ENCODE peak calls at places on chromosomes 7 and 10, in seven cellular contexts. H is fibroblast of pulmonary artery; J is MM.1S; P is CD4-positive, alpha-beta T cell; R is GM12865; B is HS-27A; N is mesenteric fat pad. W is an unnamed sample.

GRCh38 chr10:5840314-5841307 is 27.4 kb upstream of the GDI2 start:
- DNase-seq in J (no peak), H (peak; percentile 38), R (peak; percentile 88), P (no peak), N (no peak), B (no peak), W (peak; percentile 78)

GRCh38 chr10:90148121-90148855 is 446.9 kb downstream of the KIF20B start:
- DNase-seq in H (peak; percentile 70), N (no peak), R (peak; percentile 43), P (no peak), B (no peak), J (peak; percentile 50), W (peak; percentile 83)

GRCh38 chr10:29947701-29948060 is 111.7 kb downstream of the JCAD start:
- DNase-seq in B (no peak), H (no peak), R (no peak), P (no peak), J (no peak), N (no peak), W (no peak)

GRCh38 chr7:47639495-47640110 is 57.7 kb upstream of the TNS3 start:
- DNase-seq in P (no peak), B (no peak), H (no peak), R (no peak), J (no peak), N (no peak), W (no peak)

GRCh38 chr7:45088821-45089313 is at the start of gene NACAD:
- DNase-seq in B (no peak), R (no peak), N (peak; percentile 89), J (no peak), H (no peak), P (no peak), W (peak; percentile 28)

GRCh38 chr7:1530946-1531262 is 402 bp downstream of the MAFK start:
- DNase-seq in P (no peak), H (no peak), J (peak; percentile 28), N (no peak), B (no peak), R (no peak), W (no peak)

GRCh38 chr10:23884671-23885070 is 324.3 kb upstream of the KIAA1217 start:
- DNase-seq in N (no peak), B (no peak), H (no peak), P (no peak), J (no peak), R (no peak), W (no peak)

GRCh38 chr10:80609331-80609730 is 71.6 kb downstream of the SH2D4B start:
- DNase-seq in R (no peak), B (no peak), J (no peak), P (no peak), H (peak; percentile 1), N (peak; percentile 62), W (no peak)

GRCh38 chr10:128902031-128902710 is 564.9 kb upstream of the MGMT start:
- DNase-seq in J (no peak), R (no peak), N (no peak), H (no peak), P (no peak), B (no peak), W (no peak)

GRCh38 chr10:22103701-22104100 is 100.2 kb upstream of the DNAJC1 start:
- DNase-seq in N (no peak), P (no peak), H (peak; percentile 23), B (no peak), R (peak; percentile 17), J (no peak), W (no peak)

W was measured in cardiac muscle cell.